ENCODE peak calls at places on chromosomes 7 and 10, in nine cellular contexts. Y is prostate gland, R is cardiac muscle cell, M is dorsolateral prefrontal cortex, Q is psoas muscle, Z is bronchial epithelial cell, D is A549, N is tibial nerve, A is upper lobe of right lung. K is an unnamed sample.

GRCh38 chr7:30162622-30163124 is 27.9 kb downstream of the MTURN start:
- DNase-seq in Y (no peak), R (peak), M (no peak), Q (no peak), Z (peak), D (peak), N (no peak), A (no peak), K (peak)

GRCh38 chr10:78802866-78803265 is 265.9 kb upstream of the ZMIZ1 start:
- DNase-seq in Y (peak), R (peak), M (peak), Q (peak), Z (peak), D (no peak), N (peak), A (no peak), K (peak)

GRCh38 chr10:34370121-34370520 is 445.0 kb downstream of the PARD3 start:
- DNase-seq in Y (no peak), R (no peak), M (no peak), Q (no peak), Z (no peak), D (no peak), N (no peak), A (no peak), K (no peak)

GRCh38 chr10:86123304-86123703 is 243.3 kb downstream of the GRID1 start:
- DNase-seq in Y (no peak), R (no peak), M (no peak), Q (no peak), Z (no peak), D (no peak), N (no peak), A (no peak), K (no peak)

GRCh38 chr7:117875566-117875965 is 2.3 kb upstream of the CTTNBP2 start:
- DNase-seq in Y (no peak), R (no peak), M (no peak), Q (no peak), Z (no peak), D (peak), N (no peak), A (no peak), K (peak)

GRCh38 chr10:38094923-38095574 is 912 bp downstream of the ZNF37A start:
- DNase-seq in Y (no peak), R (no peak), M (no peak), Q (no peak), Z (no peak), D (no peak), N (no peak), A (no peak), K (no peak)

GRCh38 chr10:117249493-117250093 is 8.7 kb downstream of the SLC18A2 start:
- DNase-seq in Y (no peak), R (no peak), M (no peak), Q (no peak), Z (no peak), D (no peak), N (no peak), A (no peak), K (no peak)

GRCh38 chr10:68878463-68878862 is 22.7 kb upstream of the DDX50 start:
- DNase-seq in Y (no peak), R (no peak), M (no peak), Q (no peak), Z (no peak), D (no peak), N (no peak), A (no peak), K (no peak)

GRCh38 chr10:1420663-1421362 is 316.5 kb downstream of the ADARB2 start:
- DNase-seq in Y (peak), R (no peak), M (peak), Q (peak), Z (peak), D (peak), N (peak), A (peak), K (peak)

GRCh38 chr10:58305821-58306220 is 29.0 kb upstream of the UBE2D1 start:
- DNase-seq in Y (no peak), R (no peak), M (no peak), Q (no peak), Z (no peak), D (no peak), N (no peak), A (no peak), K (no peak)
- TF ChIP-seq CTCF in Y (no peak), R (no peak), M (no peak), Q (no peak), Z (no peak), D (no peak), N (no peak), A (no peak), K (no peak)

DNA sequence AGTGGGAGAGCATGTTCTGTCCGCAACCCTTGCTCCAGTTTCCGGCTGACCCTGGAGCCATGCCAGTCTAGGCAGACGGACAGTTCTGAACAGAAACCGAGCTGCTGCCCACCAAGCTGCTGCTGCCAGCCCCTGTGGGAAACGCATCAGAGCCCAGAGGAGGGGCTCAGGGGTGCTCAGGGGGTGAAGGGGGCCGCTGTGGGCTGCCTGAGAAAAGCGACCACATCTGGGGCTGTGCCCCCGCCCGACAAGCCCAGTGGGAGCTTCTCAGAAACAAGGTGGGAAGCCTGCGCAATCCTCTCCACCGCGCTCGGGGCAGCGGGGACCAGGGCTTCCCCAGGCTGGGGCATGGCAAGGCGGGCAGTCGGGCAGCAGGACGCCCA is 38.8 kb upstream of the CFAP46 start:
- DNase-seq in Y (no peak), R (peak), M (no peak), Q (no peak), Z (no peak), D (no peak), N (no peak), A (peak), K (no peak)
- H3K4me3 ChIP-seq in Y (no peak), R (no peak), M (no peak), Q (no peak), Z (no peak), D (no peak), N (no peak), A (no peak), K (no peak)

DNA sequence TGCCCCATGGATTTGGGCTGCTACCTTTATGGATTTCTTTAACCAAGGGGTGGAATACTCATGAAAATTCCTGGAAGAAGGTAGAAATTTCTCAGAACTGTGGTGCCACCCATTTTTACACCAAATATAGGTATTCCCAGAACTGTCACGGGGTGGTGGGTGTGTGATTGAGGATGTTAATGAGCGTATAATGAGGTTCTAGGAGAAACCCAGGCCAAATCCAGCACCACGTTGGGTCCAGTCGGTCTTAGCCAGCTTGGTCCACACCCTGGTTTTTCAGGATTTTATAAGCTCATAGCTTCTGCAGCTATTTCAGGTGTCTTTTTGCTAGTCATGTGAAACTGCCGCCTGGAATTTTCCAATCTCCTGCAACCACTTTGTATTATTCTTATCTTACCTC is 83.3 kb downstream of the HECW1 start:
- DNase-seq in Y (no peak), R (no peak), M (no peak), Q (no peak), Z (no peak), D (no peak), N (no peak), A (no peak), K (no peak)
- TF ChIP-seq CTCF in Y (no peak), R (no peak), M (no peak), Q (no peak), Z (no peak), D (no peak), N (no peak), A (no peak), K (no peak)

DNA sequence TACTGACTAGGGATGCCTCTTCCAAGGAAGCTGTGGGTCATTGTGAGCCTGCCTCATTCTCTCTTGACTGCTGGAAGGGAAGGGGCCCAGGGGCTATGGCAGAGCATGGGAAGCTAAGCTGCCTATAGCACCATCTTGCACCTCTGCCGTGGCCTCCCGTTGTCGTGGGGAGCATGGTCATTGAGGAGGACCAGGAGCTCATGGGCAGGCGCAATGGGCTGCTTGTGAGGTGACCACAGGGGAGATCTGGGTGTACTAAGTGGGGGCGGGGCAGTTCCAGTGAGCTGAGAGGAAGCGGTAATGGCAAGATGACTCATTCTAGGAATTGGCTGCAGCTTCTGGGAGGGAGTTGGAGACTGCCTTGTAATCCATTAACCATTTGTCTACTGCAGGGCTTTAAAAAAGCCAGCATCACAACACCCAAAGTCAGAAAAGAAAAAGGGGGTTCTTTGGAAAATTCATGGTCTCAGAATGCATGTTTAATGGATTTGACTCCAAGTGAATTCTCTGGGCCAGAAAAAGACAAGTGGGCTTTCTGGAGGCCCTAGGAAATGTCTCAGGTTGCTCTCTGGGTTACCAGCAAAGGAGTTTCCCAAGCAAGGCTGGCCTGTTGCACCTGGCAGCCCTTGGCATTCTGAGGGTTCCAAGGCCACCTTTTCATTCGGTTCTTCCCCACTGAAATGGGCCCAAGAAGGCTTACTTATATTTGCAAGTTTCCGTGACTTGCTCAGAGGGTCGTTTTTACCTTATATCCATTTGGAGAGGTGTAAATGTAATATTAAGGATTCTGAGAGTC is 3.6 kb downstream of the DUSP5 start:
- DNase-seq in Y (peak), R (peak), M (peak), Q (peak), Z (peak), D (peak), N (peak), A (peak), K (peak)
- H3K4me3 ChIP-seq in Y (no peak), R (peak), M (no peak), Q (peak), Z (no peak), D (peak), N (no peak), A (peak), K (peak)

DNA sequence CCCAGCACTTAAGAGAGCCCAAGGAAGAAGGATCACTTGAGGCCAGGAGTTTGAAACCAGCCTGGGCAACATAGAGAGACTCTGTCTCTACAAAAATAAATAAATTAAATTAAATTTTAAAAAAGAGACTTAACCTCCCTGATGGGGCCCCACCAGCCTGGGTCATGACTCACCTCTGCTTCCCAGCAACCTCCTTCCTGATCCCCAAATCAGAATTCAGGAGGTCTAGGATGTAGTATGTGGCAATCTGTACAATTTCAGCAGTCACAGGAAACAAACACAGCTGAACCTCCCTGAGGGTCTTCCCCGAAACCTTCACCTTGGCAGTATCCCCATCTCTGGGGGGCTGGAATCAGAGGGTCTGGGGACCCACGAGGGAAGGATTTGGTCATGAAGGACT is 9.7 kb upstream of the PPP1R35 start:
- DNase-seq in Y (no peak), R (peak), M (no peak), Q (no peak), Z (peak), D (no peak), N (no peak), A (no peak), K (peak)
- TF ChIP-seq CTCF in Y (no peak), R (no peak), M (no peak), Q (no peak), Z (no peak), D (no peak), N (no peak), A (no peak), K (no peak)

GRCh38 chr10:113555751-113556150 is 2.9 kb downstream of the HABP2 start:
- DNase-seq in Y (no peak), R (no peak), M (no peak), Q (no peak), Z (no peak), D (no peak), N (no peak), A (no peak), K (no peak)
- H3K4me3 ChIP-seq in Y (no peak), R (no peak), M (no peak), Q (no peak), Z (no peak), D (no peak), N (no peak), A (no peak), K (no peak)

DNA sequence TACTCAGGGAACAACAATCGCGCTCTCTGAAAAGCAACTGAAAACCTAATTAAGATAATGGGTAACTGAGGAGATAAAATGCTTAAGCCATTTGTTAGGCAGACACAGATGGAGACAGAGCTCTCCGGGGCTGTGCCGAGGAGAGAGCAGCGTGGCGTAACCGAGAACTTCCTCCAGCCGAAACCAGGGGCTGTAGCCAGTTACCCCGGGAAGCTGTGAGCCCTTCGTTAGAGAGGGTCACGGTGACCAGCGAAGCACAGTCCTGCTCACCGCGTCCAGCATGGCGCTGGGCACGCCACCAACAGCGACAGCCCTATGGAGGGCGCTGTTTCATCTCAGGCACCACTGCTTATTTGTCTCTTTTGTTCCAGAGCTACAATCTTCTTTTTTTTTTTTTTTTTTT is 16.1 kb downstream of the PAPOLB start:
- DNase-seq in Y (no peak), R (peak), M (peak), Q (no peak), Z (no peak), D (no peak), N (no peak), A (peak), K (no peak)
- TF ChIP-seq CTCF in Y (no peak), R (peak), M (peak), Q (no peak), Z (no peak), D (no peak), N (no peak), A (peak), K (no peak)